ENCODE peak calls at places on chromosomes 12 and 14, in four cellular contexts. V, C, J and B are unnamed samples.

GRCh38 chr14:65222434-65222833 is 120.1 kb upstream of the MAX start:
- DNase-seq in C (peak; percentile 59), V (no peak), J (peak; percentile 60), B (no peak)

GRCh38 chr12:132238487-132239248 is 90.7 kb downstream of the GALNT9 start:
- DNase-seq in C (no peak), J (no peak), V (no peak), B (no peak)

GRCh38 chr14:31703056-31703455 is 141.9 kb downstream of the NUBPL start:
- DNase-seq in J (no peak), V (no peak), C (no peak), B (no peak)

GRCh38 chr12:94832105-94832504 is 171.4 kb downstream of the NDUFA12 start:
- DNase-seq in J (no peak), V (no peak), C (no peak), B (no peak)

GRCh38 chr12:68239309-68239708 is 13.7 kb upstream of the IL26 start:
- DNase-seq in J (no peak), V (no peak), C (no peak), B (no peak)

GRCh38 chr14:51609987-51610283 is 41.8 kb upstream of the FRMD6 start:
- DNase-seq in V (no peak), C (no peak), J (no peak), B (no peak)

GRCh38 chr14:31252865-31253264 is 45.3 kb upstream of the HECTD1 start:
- DNase-seq in J (no peak), V (no peak), C (no peak), B (no peak)

GRCh38 chr14:72094844-72095582 is 162.8 kb downstream of the RGS6 start:
- DNase-seq in C (no peak), V (no peak), J (no peak), B (no peak)

GRCh38 chr12:99444859-99445316 is 202.7 kb upstream of the GARIN6 start:
- DNase-seq in J (no peak), C (no peak), V (no peak), B (no peak)

GRCh38 chr14:63438065-63438757 is 105.0 kb downstream of the PPP2R5E start:
- DNase-seq in V (peak; percentile 58), C (peak; percentile 70), J (peak; percentile 23), B (peak; percentile 9)

GRCh38 chr12:112046003-112046402 is 32.8 kb downstream of the ERP29 start:
- DNase-seq in C (no peak), J (no peak), V (no peak), B (no peak)